ENCODE peak calls at places on chromosomes 2 and 18, in four cellular contexts. One of them, this sample, is unnamed.

GRCh38 chr2:142042536-142043199 is 88.1 kb downstream of the LRP1B start:
- DNase-seq in A549: no peak
- DNase-seq in suprapubic skin: no peak
- DNase-seq in adrenal gland: no peak
- DNase-seq in this sample: no peak

GRCh38 chr2:164922119-164922518 is 33.2 kb downstream of the SLC38A11 start:
- DNase-seq in A549: no peak
- DNase-seq in suprapubic skin: no peak
- DNase-seq in adrenal gland: no peak
- DNase-seq in this sample: no peak

GRCh38 chr2:46268196-46268595 is 29.0 kb upstream of the EPAS1 start:
- DNase-seq in A549: no peak
- DNase-seq in suprapubic skin: no peak
- DNase-seq in adrenal gland: no peak
- DNase-seq in this sample: no peak

GRCh38 chr18:77495982-77496690 is 246.5 kb downstream of the GALR1 start:
- DNase-seq in A549: no peak
- DNase-seq in suprapubic skin: no peak
- DNase-seq in adrenal gland: no peak
- DNase-seq in this sample: no peak

GRCh38 chr18:49052891-49053644 is 102.3 kb upstream of the SMAD7 start:
- DNase-seq in A549: no peak
- DNase-seq in suprapubic skin: no peak
- DNase-seq in adrenal gland: no peak
- DNase-seq in this sample: peak; percentile 42

GRCh38 chr2:105525201-105525600 is 126.3 kb upstream of the FHL2 start:
- DNase-seq in A549: no peak
- DNase-seq in suprapubic skin: no peak
- DNase-seq in adrenal gland: no peak
- DNase-seq in this sample: no peak

GRCh38 chr2:128732976-128733431 is 414.3 kb upstream of the HS6ST1 start:
- DNase-seq in A549: no peak
- DNase-seq in suprapubic skin: no peak
- DNase-seq in adrenal gland: peak; percentile 60
- DNase-seq in this sample: no peak

GRCh38 chr2:118815731-118816130 is 31.7 kb downstream of the EN1 start:
- DNase-seq in A549: no peak
- DNase-seq in suprapubic skin: peak; percentile 69
- DNase-seq in adrenal gland: no peak
- DNase-seq in this sample: no peak

GRCh38 chr2:224146356-224147160 is 107.5 kb upstream of the SERPINE2 start:
- DNase-seq in A549: peak; percentile 41
- DNase-seq in suprapubic skin: no peak
- DNase-seq in adrenal gland: no peak
- DNase-seq in this sample: no peak

GRCh38 chr2:55616509-55617159 is 788 bp downstream of the PPP4R3B start:
- DNase-seq in A549: peak; percentile 62
- DNase-seq in suprapubic skin: no peak
- DNase-seq in adrenal gland: no peak
- DNase-seq in this sample: no peak

GRCh38 chr2:172556284-172557033 is 569 bp downstream of the PDK1 start:
- DNase-seq in A549: peak; percentile 49
- DNase-seq in suprapubic skin: peak; percentile 81
- DNase-seq in adrenal gland: peak; percentile 70
- DNase-seq in this sample: peak; percentile 56
- TF ChIP-seq POLR2A in A549: no peak
- TF ChIP-seq POLR2A in suprapubic skin: no peak
- TF ChIP-seq POLR2A in adrenal gland: no peak
- TF ChIP-seq POLR2A in this sample: no peak

GRCh38 chr18:7921938-7922587 is 354.9 kb downstream of the PTPRM start:
- DNase-seq in A549: peak; percentile 86
- DNase-seq in suprapubic skin: no peak
- DNase-seq in adrenal gland: no peak
- DNase-seq in this sample: no peak
- TF ChIP-seq POLR2A in A549: no peak
- TF ChIP-seq POLR2A in suprapubic skin: no peak
- TF ChIP-seq POLR2A in adrenal gland: no peak
- TF ChIP-seq POLR2A in this sample: no peak

DNA sequence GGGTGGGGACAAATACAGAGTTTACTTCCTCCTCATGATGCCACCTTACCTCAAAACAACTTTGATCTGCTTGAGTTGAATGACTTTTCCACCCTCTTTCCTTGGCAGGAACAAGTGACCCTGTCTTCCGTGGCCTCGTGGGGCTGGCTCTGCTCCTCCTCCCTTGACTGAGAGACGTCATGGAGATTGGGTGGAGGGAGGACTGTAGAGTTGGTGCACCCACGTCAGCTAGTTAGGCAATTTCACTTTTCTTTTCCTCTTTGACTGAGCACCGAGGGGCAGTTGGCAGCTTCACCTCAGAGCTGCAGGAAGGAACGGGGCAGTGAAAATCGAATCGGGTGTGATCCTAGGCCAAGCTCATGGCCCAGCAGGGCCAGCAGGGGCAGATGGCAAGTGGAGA is at the start of gene SP140:
- DNase-seq in A549: no peak
- DNase-seq in suprapubic skin: no peak
- DNase-seq in adrenal gland: peak; percentile 65
- DNase-seq in this sample: no peak
- TF ChIP-seq POLR2A in A549: no peak
- TF ChIP-seq POLR2A in suprapubic skin: no peak
- TF ChIP-seq POLR2A in adrenal gland: no peak
- TF ChIP-seq POLR2A in this sample: no peak

GRCh38 chr2:124970065-124970464 is 945.0 kb downstream of the CNTNAP5 start:
- DNase-seq in A549: no peak
- DNase-seq in suprapubic skin: no peak
- DNase-seq in adrenal gland: no peak
- DNase-seq in this sample: no peak

GRCh38 chr2:124967325-124967724 is 942.2 kb downstream of the CNTNAP5 start:
- DNase-seq in A549: no peak
- DNase-seq in suprapubic skin: no peak
- DNase-seq in adrenal gland: no peak
- DNase-seq in this sample: no peak
- TF ChIP-seq POLR2A in A549: no peak
- TF ChIP-seq POLR2A in suprapubic skin: no peak
- TF ChIP-seq POLR2A in adrenal gland: no peak
- TF ChIP-seq POLR2A in this sample: no peak

DNA sequence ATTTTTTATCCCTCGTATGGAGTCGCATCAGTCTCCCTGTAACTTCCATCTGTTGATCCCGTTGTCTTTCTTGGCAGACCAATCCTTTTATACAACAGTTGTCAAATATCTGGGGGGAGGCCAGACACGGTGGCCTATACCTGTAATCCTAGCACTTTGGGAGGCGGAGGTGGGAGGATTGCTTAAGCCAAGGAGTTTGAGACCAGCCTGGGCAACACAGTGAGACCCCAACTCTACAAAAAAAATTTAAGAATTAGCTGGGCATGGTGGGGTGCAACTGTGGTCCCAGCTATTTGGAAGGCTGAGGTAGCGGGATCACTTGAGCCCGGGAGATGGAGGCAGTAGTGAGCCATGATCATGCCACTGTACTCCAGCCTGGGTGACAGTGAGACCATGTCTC is 2.0 kb downstream of the XRCC5 start:
- DNase-seq in A549: no peak
- DNase-seq in suprapubic skin: no peak
- DNase-seq in adrenal gland: no peak
- DNase-seq in this sample: no peak
- TF ChIP-seq POLR2A in A549: no peak
- TF ChIP-seq POLR2A in suprapubic skin: no peak
- TF ChIP-seq POLR2A in adrenal gland: no peak
- TF ChIP-seq POLR2A in this sample: no peak

DNA sequence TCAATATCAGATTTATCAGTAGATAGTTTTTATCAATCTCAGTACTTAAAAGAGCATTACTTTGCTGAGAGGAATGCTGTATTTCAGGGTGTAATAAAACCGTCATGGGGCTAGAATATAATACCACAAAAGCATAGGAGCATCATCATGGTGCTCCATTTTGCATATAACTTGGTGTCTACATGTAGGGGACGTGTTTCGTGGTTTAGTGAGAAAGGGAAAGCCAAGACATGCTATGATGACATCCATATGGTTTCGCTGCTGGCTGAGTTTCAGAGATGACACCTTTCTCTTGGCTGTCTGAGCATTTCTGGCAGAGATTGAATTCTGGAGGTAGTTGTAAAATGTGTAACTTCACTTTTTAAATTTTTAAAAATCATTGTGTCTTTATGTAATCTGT is 32.4 kb downstream of the WDR43 start:
- DNase-seq in A549: no peak
- DNase-seq in suprapubic skin: no peak
- DNase-seq in adrenal gland: no peak
- DNase-seq in this sample: no peak
- TF ChIP-seq POLR2A in A549: no peak
- TF ChIP-seq POLR2A in suprapubic skin: no peak
- TF ChIP-seq POLR2A in adrenal gland: no peak
- TF ChIP-seq POLR2A in this sample: no peak

DNA sequence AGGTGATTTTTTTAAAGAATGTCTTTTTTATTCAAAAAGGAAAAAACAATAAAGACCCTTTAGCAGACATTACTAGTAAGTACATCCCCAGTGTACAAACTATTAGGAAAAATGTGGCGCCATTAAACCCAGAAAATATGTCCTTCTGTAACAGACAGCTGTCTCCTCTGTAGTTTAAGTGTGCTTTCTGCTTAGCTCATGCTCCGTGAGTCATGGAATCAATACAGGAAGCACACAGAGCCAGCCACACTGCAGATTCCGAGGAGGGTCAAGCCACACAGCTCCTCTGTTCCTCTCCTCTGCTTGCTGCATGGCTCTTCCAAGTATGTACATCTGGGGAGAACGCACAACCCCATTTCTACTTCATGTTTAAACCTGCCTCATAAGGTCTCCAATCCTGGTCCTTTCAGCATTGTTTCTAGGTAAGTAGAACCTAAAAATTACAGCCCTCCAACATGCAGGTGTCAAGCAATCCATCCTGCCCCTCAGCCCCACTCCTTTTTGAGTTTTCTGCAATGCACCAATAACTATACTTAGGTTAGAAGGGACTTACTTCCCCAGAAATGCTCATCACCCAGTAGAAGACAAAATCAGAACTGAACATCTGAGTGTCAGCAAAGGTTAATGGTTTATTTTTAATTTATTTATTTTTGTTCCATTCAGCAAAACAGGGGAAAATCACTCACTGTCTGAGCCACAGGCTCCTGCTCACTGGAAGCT is 37.5 kb downstream of the ACVR1 start:
- DNase-seq in A549: peak; percentile 60
- DNase-seq in suprapubic skin: no peak
- DNase-seq in adrenal gland: peak; percentile 79
- DNase-seq in this sample: peak; percentile 52
- TF ChIP-seq POLR2A in A549: no peak
- TF ChIP-seq POLR2A in suprapubic skin: no peak
- TF ChIP-seq POLR2A in adrenal gland: no peak
- TF ChIP-seq POLR2A in this sample: no peak

DNA sequence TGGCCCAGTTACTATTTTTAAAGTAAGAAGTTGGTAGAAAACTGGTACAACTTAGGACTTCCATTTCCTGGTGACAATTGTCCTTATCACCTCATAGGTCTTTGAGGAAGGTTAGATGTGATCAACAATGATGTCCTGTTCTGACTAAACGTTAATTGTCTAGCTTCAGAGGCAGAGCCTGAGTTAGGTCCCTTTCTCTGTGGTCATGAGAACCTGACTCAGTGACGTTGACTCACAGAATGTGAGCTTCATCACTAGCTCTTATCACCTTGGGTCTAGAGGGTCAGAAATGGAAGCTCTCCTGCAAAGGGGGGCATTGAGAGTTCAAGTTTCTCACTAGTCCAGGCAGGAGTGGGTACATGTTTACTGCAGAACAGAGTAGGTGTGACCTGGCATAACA is 60.6 kb upstream of the ATP8B1 start:
- DNase-seq in A549: no peak
- DNase-seq in suprapubic skin: no peak
- DNase-seq in adrenal gland: no peak
- DNase-seq in this sample: no peak
- TF ChIP-seq POLR2A in A549: no peak
- TF ChIP-seq POLR2A in suprapubic skin: no peak
- TF ChIP-seq POLR2A in adrenal gland: no peak
- TF ChIP-seq POLR2A in this sample: no peak

DNA sequence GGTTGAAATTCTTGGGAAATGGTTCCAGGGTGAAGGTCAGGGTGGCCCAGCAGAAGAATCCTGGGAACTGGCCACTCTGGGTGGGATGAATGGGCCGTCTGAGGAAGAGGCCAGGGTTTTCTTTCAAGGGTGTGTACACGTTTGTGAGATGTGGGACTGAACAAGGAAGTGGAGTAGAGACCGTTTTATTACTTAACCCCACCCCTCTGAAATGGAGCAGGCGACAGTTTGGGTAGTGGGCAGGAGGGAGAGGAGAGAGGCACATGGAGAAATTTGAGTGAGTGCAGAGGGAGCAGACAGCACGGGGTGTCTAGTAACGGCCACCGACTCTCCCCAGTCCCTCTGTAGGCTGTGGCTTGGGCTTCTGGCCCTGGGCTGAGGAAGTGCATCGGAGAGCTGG is 135.1 kb downstream of the DYSF start:
- DNase-seq in A549: no peak
- DNase-seq in suprapubic skin: no peak
- DNase-seq in adrenal gland: no peak
- DNase-seq in this sample: no peak
- TF ChIP-seq POLR2A in A549: no peak
- TF ChIP-seq POLR2A in suprapubic skin: no peak
- TF ChIP-seq POLR2A in adrenal gland: no peak
- TF ChIP-seq POLR2A in this sample: no peak

This sample was measured in H54.